ENCODE peak calls at places on chromosomes 13 and 19, in four cellular contexts. N is K562, F is HepG2, S is GM12878. X is an unnamed sample.
A peak's percentile ranks its signal among the peaks of the same experiment; 100 is the strongest.

GRCh38 chr13:65966991-65967451 is 1263.1 kb downstream of the PCDH9 start:
- DNase-seq in N (peak; percentile 9), F (peak; percentile 34), S (no peak), X (peak; percentile 66)

GRCh38 chr13:91133941-91134772 is 213.3 kb upstream of the MIR17HG start:
- DNase-seq in N (peak; percentile 88), F (peak; percentile 63), S (no peak), X (peak; percentile 57)

GRCh38 chr19:858868-859843 is at the start of gene CFD:
- DNase-seq in N (peak; percentile 46), F (no peak), S (no peak), X (no peak)

GRCh38 chr19:34265221-34265650 is 10.9 kb downstream of the GARRE1 start:
- DNase-seq in N (no peak), F (no peak), S (no peak), X (no peak)

GRCh38 chr13:24241336-24241735 is 68.0 kb upstream of the C1QTNF9 start:
- DNase-seq in N (no peak), F (no peak), S (no peak), X (no peak)

GRCh38 chr19:48637948-48638830 is 1.0 kb upstream of the DBP start:
- DNase-seq in N (peak; percentile 94), F (peak; percentile 75), S (no peak), X (peak; percentile 87)

GRCh38 chr13:112322562-112322961 is 53.6 kb upstream of the SPACA7 start:
- DNase-seq in N (no peak), F (no peak), S (no peak), X (no peak)

GRCh38 chr19:1491849-1492170 is 829 bp downstream of the REEP6 start:
- DNase-seq in N (no peak), F (no peak), S (no peak), X (no peak)

GRCh38 chr19:37654118-37654517 is 1.1 kb downstream of the ZFP30 start:
- DNase-seq in N (peak; percentile 6), F (no peak), S (no peak), X (peak; percentile 15)

GRCh38 chr13:76471486-76471885 is 414.7 kb downstream of the KCTD12 start:
- DNase-seq in N (no peak), F (no peak), S (no peak), X (no peak)

GRCh38 chr13:49356224-49356623 is 87.6 kb downstream of the CAB39L start:
- DNase-seq in N (no peak), F (no peak), S (no peak), X (no peak)

GRCh38 chr13:76210262-76210661 is 574.1 kb downstream of the LMO7 start:
- DNase-seq in N (no peak), F (no peak), S (no peak), X (no peak)

GRCh38 chr13:48492123-48493075 is 40.5 kb downstream of the RCBTB2 start:
- DNase-seq in N (peak; percentile 53), F (no peak), S (peak; percentile 98), X (no peak)

GRCh38 chr19:35673121-35673804 is 6.9 kb downstream of the UPK1A start:
- DNase-seq in N (peak; percentile 52), F (peak; percentile 24), S (no peak), X (peak; percentile 99)

GRCh38 chr13:36131215-36131930 is at the start of gene DCLK1:
- DNase-seq in N (no peak), F (no peak), S (no peak), X (no peak)

DNA sequence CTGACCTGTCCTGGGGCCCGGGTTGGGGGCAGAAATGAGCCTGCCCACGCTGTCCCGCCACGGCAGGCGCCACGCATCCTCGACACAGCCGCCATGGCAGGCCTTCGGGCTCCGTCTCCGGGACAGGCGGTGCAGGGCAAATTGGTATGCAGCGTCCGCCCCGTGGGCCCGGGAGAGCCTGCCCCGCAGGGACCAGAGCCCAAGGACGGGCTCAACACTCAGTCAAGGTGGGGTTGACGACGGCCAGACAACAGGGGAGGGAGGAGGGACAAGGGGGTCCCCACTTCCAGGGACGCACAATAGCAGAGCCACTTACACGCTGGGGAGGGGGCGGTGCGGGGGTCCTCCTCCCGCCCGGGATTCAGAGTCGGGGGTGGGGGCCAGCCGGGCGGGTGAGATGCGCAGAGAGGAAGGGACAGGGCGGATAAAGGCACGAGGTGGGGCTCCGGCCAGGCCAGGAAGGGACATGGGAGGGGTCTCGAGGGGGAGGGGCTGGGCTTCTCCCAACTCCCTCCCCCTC is 1.2 kb downstream of the CTXN1 start:
- DNase-seq in N (no peak), F (no peak), S (no peak), X (no peak)
- TF ChIP-seq CHD2 in N (no peak), F (no peak), S (no peak), X (no peak)

GRCh38 chr13:86174632-86175031 is 375.4 kb upstream of the SLITRK6 start:
- DNase-seq in N (no peak), F (no peak), S (no peak), X (no peak)
- TF ChIP-seq CEBPB in N (no peak), F (no peak), S (no peak), X (no peak)

DNA sequence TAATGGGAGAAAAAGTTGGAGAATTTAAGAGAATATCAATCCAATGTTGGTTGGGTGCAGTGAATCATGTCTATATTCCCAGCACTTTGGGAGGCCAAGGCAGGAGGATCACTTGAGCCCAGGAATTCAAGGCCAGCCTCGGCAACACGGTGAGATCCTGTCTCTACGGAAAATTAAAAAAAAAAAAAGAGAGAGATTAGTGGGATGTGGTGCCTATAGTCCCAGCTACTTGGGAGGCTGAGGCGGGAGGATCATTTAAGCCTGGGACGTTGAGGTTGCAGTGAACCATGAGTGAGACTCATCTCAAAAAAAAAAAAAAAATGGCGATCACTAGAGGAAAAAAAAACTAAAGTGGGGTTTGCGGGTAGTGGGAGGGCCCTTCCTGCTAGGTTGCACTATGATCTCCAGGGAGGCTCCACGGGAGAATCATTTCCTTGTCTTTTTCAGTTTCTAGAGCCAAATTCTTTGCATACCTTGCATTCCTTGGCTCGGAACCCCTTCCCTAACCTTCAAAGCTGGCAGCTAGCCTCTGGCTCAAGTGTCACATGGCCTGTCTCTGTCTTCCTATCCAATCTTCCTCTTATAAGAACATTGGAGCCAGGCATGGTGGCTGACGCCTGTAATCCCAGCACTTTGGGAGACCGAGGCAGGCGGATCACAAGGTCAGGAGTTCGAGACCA is 5.8 kb upstream of the ERCC2 start:
- DNase-seq in N (no peak), F (peak; percentile 91), S (no peak), X (peak; percentile 91)
- TF ChIP-seq CHD4 in N (no peak), F (no peak), S (no peak), X (no peak)

GRCh38 chr19:49801966-49802661 is 11.0 kb downstream of the FUZ start:
- DNase-seq in N (peak; percentile 64), F (no peak), S (no peak), X (peak; percentile 77)
- TF ChIP-seq CHD2 in N (peak; percentile 37), F (no peak), S (no peak), X (no peak)

GRCh38 chr13:113551081-113552000 is 33.2 kb upstream of the TFDP1 start:
- DNase-seq in N (no peak), F (no peak), S (no peak), X (no peak)

GRCh38 chr13:113552079-113552478 is 32.5 kb upstream of the TFDP1 start:
- DNase-seq in N (no peak), F (no peak), S (no peak), X (no peak)

GRCh38 chr13:113553541-113554332 is 30.8 kb upstream of the TFDP1 start:
- DNase-seq in N (no peak), F (no peak), S (no peak), X (no peak)

GRCh38 chr13:113554333-113554700 is 30.2 kb upstream of the TFDP1 start:
- DNase-seq in N (no peak), F (no peak), S (no peak), X (no peak)

GRCh38 chr13:113552786-113553540 is 31.6 kb upstream of the TFDP1 start:
- DNase-seq in N (no peak), F (no peak), S (no peak), X (no peak)
- TF ChIP-seq CEBPB in N (no peak), F (no peak), S (no peak), X (no peak)